ENCODE peak calls at places on chromosomes 11 and 22, in four cellular contexts. One of them, this sample, is unnamed.
A peak's percentile ranks its signal among the peaks of the same experiment; 100 is the strongest.

GRCh38 chr11:73268671-73269271 is 3.4 kb upstream of the P2RY6 start:
- DNase-seq in NB4: no peak
- DNase-seq in heart right ventricle: no peak
- DNase-seq in stimulated activated naive CD4-positive, alpha-beta T cell treated with Interleukin-2 at 50 U/mL for 16 hours: no peak
- DNase-seq in this sample: no peak

GRCh38 chr11:73453562-73453961 is 77.4 kb downstream of the RELT start:
- DNase-seq in NB4: peak; percentile 23
- DNase-seq in heart right ventricle: no peak
- DNase-seq in stimulated activated naive CD4-positive, alpha-beta T cell treated with Interleukin-2 at 50 U/mL for 16 hours: no peak
- DNase-seq in this sample: no peak

GRCh38 chr11:60699282-60699681 is at the start of gene MS4A8:
- DNase-seq in NB4: no peak
- DNase-seq in heart right ventricle: no peak
- DNase-seq in stimulated activated naive CD4-positive, alpha-beta T cell treated with Interleukin-2 at 50 U/mL for 16 hours: no peak
- DNase-seq in this sample: peak; percentile 58

GRCh38 chr11:113014262-113014661 is 53.0 kb downstream of the NCAM1 start:
- DNase-seq in NB4: peak; percentile 3
- DNase-seq in heart right ventricle: no peak
- DNase-seq in stimulated activated naive CD4-positive, alpha-beta T cell treated with Interleukin-2 at 50 U/mL for 16 hours: no peak
- DNase-seq in this sample: no peak

GRCh38 chr11:134636071-134636470 is 224.0 kb upstream of the B3GAT1 start:
- DNase-seq in NB4: no peak
- DNase-seq in heart right ventricle: no peak
- DNase-seq in stimulated activated naive CD4-positive, alpha-beta T cell treated with Interleukin-2 at 50 U/mL for 16 hours: no peak
- DNase-seq in this sample: no peak

GRCh38 chr11:23543651-23544216 is 683.5 kb upstream of the CCDC179 start:
- DNase-seq in NB4: no peak
- DNase-seq in heart right ventricle: no peak
- DNase-seq in stimulated activated naive CD4-positive, alpha-beta T cell treated with Interleukin-2 at 50 U/mL for 16 hours: no peak
- DNase-seq in this sample: no peak

GRCh38 chr11:134150195-134150903 is 73.4 kb downstream of the NCAPD3 start:
- DNase-seq in NB4: no peak
- DNase-seq in heart right ventricle: peak; percentile 41
- DNase-seq in stimulated activated naive CD4-positive, alpha-beta T cell treated with Interleukin-2 at 50 U/mL for 16 hours: no peak
- DNase-seq in this sample: no peak

GRCh38 chr22:44181033-44181911 is 547 bp downstream of the PARVG start:
- DNase-seq in NB4: peak; percentile 95
- DNase-seq in heart right ventricle: peak; percentile 42
- DNase-seq in stimulated activated naive CD4-positive, alpha-beta T cell treated with Interleukin-2 at 50 U/mL for 16 hours: peak; percentile 66
- DNase-seq in this sample: no peak

GRCh38 chr22:46370584-46371373 is 35.3 kb downstream of the TRMU start:
- DNase-seq in NB4: no peak
- DNase-seq in heart right ventricle: peak; percentile 6
- DNase-seq in stimulated activated naive CD4-positive, alpha-beta T cell treated with Interleukin-2 at 50 U/mL for 16 hours: no peak
- DNase-seq in this sample: peak; percentile 57

GRCh38 chr22:22082229-22082835 is 99.7 kb upstream of the TOP3B start:
- DNase-seq in NB4: no peak
- DNase-seq in heart right ventricle: no peak
- DNase-seq in stimulated activated naive CD4-positive, alpha-beta T cell treated with Interleukin-2 at 50 U/mL for 16 hours: no peak
- DNase-seq in this sample: no peak

GRCh38 chr11:6321961-6322362 is 1.7 kb upstream of the CAVIN3 start:
- DNase-seq in NB4: peak; percentile 9
- DNase-seq in heart right ventricle: no peak
- DNase-seq in stimulated activated naive CD4-positive, alpha-beta T cell treated with Interleukin-2 at 50 U/mL for 16 hours: no peak
- DNase-seq in this sample: no peak